ENCODE peak calls at places on chromosomes 2 and 18, in four cellular contexts. O is lower lobe of right lung, P is WERI-Rb-1, I is transverse colon. F is an unnamed sample.

GRCh38 chr2:174461221-174461620 is 25.6 kb downstream of the GPR155 start:
- DNase-seq in O (no peak), P (no peak), I (no peak), F (peak)

GRCh38 chr2:28346587-28346986 is 46.1 kb upstream of the FOSL2 start:
- DNase-seq in I (no peak), P (no peak), O (peak), F (peak)

GRCh38 chr18:52670903-52671302 is 330.9 kb downstream of the DCC start:
- DNase-seq in I (no peak), O (no peak), P (peak), F (peak)

GRCh38 chr18:72207280-72207679 is 336.9 kb downstream of the CBLN2 start:
- DNase-seq in I (no peak), P (no peak), O (no peak), F (peak)

GRCh38 chr2:72734432-72734831 is 91.4 kb downstream of the EXOC6B start:
- DNase-seq in O (no peak), I (no peak), P (no peak), F (no peak)

GRCh38 chr2:211093743-211094303 is 537.4 kb downstream of the CPS1 start:
- DNase-seq in P (no peak), O (no peak), I (no peak), F (no peak)

GRCh38 chr18:77042583-77042982 is 90.0 kb downstream of the MBP start:
- DNase-seq in I (no peak), P (no peak), O (no peak), F (no peak)

GRCh38 chr2:200590090-200590489 is 4.3 kb downstream of the AOX1 start:
- DNase-seq in I (no peak), P (no peak), O (no peak), F (no peak)

GRCh38 chr18:49520661-49521145 is 33.7 kb upstream of the C18orf32 start:
- DNase-seq in O (no peak), P (peak), I (no peak), F (peak)

GRCh38 chr2:219707496-219708285 is 80.3 kb downstream of the SLC4A3 start:
- DNase-seq in I (no peak), O (no peak), P (no peak), F (no peak)

GRCh38 chr2:144334551-144334950 is 185.4 kb downstream of the ZEB2 start:
- DNase-seq in P (no peak), I (no peak), O (no peak), F (no peak)

GRCh38 chr2:161133366-161133765 is 26.9 kb upstream of the TANK start:
- DNase-seq in P (no peak), I (no peak), O (no peak), F (no peak)

GRCh38 chr2:161136696-161137324 is 23.4 kb upstream of the TANK start:
- DNase-seq in I (no peak), P (no peak), O (no peak), F (peak)

GRCh38 chr2:161134547-161135518 is 25.4 kb upstream of the TANK start:
- DNase-seq in I (no peak), P (no peak), O (no peak), F (peak)

GRCh38 chr2:161138429-161138828 is 21.8 kb upstream of the TANK start:
- DNase-seq in O (no peak), I (no peak), P (no peak), F (no peak)

GRCh38 chr2:161136194-161136593 is 24.0 kb upstream of the TANK start:
- DNase-seq in I (no peak), O (no peak), P (no peak), F (no peak)
- H3K27ac ChIP-seq in I (peak), O (peak), P (no peak), F (peak)

GRCh38 chr2:18993756-18994155 is 364.7 kb downstream of the OSR1 start:
- DNase-seq in I (no peak), O (no peak), P (no peak), F (no peak)

GRCh38 chr2:18987021-18987420 is 371.4 kb downstream of the OSR1 start:
- DNase-seq in I (no peak), P (no peak), O (no peak), F (no peak)

GRCh38 chr2:18988557-18989232 is 369.7 kb downstream of the OSR1 start:
- DNase-seq in O (no peak), I (no peak), P (no peak), F (no peak)

GRCh38 chr2:18987592-18988073 is 370.8 kb downstream of the OSR1 start:
- DNase-seq in P (no peak), O (peak), I (peak), F (peak)

DNA sequence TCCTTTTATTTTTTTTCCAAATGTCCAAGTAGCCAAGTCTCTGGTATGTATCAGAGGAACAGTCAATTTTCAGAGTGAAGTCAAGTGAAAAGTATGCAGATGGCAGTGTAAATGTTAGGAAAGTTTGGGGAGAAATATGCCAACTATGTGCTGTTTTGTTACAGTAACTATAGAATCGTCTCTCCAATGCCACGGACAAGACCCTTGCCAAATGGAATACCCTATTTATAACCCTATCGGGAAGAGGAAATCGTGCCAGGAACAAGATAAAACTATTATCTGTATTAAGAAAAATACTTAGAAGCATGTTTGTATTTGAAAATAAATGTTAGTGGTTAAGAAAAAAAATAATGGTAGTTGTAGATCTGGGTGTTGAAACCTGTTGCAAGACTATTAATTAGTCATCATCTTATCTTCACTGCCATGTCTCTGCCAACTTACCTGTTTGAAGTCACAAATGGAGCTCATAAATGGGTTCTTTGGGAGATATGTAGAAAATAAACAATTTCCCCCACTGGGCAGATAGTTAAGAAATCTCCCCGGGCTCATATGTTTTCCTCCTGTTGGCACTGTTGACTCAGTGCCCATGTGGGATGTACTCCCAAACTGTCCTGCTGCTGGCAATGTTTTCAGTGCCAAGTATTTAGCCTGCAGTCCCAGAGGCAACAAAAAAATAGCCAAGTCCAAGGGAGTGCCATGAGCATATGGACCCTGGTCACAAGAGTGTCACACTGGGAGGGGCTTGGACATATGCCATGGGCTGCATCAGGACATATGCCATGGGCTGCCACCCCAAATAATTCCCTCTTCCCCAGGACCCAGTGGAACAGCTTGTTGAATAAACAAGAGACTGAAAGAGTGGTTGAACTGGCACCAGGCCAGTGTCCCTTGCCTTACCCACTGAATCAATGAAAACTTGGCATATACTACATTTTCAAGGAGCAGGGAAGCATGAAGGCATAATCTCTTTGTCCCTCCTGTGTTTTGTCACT is 366.9 kb downstream of the OSR1 start:
- DNase-seq in P (no peak), O (peak), I (peak), F (no peak)
- H3K27ac ChIP-seq in P (no peak), O (peak), I (no peak), F (no peak)

DNA sequence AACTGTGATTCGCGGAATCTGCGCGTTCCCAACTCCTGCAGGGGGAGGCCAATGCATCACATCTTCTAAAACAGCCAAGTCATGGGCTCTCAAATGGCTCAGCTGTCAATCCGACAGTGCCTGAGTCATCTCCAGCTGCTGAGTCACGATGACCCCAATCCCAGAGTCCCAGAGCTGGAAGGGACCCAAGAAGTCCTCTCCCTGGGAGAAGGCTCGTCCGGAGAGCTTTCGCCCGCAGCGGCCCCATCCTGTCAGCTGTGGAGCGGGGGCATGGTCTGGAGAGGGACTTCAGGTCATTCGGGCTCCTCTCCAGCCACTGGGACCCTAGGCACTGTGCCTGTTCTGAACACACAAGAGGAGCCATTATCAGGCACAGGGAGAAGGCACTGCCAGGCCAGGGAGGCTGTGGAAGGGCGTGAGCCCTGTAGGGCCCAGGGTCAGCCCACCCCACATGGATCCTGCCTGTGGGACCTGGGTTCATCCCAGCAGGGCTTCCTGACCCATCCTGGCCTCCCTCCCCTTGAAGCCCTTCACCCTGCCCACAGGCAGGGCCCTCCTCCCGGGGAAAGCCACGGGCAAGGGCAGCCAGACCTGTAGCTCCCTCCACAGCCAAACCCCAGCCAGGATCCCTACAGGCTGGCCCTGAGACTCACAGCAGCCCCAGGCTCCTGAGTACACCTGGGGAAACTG is 47.6 kb upstream of the GPC1 start:
- DNase-seq in I (peak), P (no peak), O (peak), F (peak)
- H3K27ac ChIP-seq in I (peak), P (no peak), O (no peak), F (peak)

GRCh38 chr2:222693837-222694236 is 22.4 kb downstream of the MOGAT1 start:
- DNase-seq in P (no peak), O (no peak), I (no peak), F (no peak)

GRCh38 chr2:222686086-222686750 is 14.8 kb downstream of the MOGAT1 start:
- DNase-seq in I (no peak), O (no peak), P (no peak), F (no peak)

GRCh38 chr2:222689322-222689721 is 17.9 kb downstream of the MOGAT1 start:
- DNase-seq in O (no peak), P (no peak), I (no peak), F (no peak)

GRCh38 chr2:222690564-222691200 is 19.2 kb downstream of the MOGAT1 start:
- DNase-seq in I (peak), P (peak), O (peak), F (peak)

DNA sequence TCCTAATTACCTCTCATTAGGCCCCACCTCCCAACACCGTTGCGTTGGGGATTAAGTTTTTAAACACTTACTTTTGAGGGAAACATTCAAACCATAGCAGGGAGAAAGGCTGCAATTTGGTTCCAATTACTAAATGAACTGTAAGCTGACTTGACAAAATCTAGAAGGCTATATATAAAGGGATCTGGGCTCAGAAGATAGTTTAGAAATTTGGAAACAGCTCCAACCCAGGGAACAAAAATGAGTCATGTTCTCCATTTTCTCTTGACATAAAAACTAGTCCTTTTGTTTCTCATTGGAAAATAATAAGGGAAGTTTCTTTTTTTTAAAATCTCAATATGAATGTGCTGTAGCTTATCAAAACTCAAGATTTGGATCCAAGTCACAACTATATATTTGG is 17.5 kb downstream of the MOGAT1 start:
- DNase-seq in P (no peak), O (no peak), I (no peak), F (no peak)
- H3K27ac ChIP-seq in P (no peak), O (no peak), I (no peak), F (no peak)

DNA sequence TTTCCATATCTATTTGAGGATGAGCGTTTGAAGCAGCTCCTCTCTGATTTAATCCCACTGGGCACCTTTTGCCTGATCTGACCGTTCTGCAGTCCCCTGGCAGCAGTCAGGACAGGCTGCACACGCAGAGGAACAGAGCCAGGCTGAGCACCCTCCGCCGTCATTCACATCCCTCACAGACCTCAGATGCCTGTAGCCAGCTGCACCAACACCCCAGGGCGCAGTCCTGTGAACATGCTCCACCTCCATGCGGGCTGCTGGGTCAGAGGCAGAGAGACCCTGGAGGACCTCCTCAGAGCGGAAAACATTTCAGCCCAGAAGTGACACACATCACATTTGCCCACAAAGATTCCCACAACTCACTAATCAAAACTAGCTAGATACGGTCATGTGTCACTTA is 146.1 kb downstream of the SEPTIN10 start:
- DNase-seq in P (no peak), I (peak), O (peak), F (peak)
- H3K27ac ChIP-seq in P (no peak), I (no peak), O (no peak), F (peak)

GRCh38 chr2:239946570-239947311 is 78.4 kb downstream of the NDUFA10 start:
- DNase-seq in I (no peak), O (peak), P (no peak), F (no peak)

GRCh38 chr2:239949537-239949936 is 75.6 kb downstream of the NDUFA10 start:
- DNase-seq in P (no peak), O (no peak), I (no peak), F (no peak)

GRCh38 chr2:239949079-239949478 is 76.1 kb downstream of the NDUFA10 start:
- DNase-seq in O (peak), I (no peak), P (no peak), F (no peak)

GRCh38 chr2:239947361-239948045 is 77.6 kb downstream of the NDUFA10 start:
- DNase-seq in I (no peak), P (peak), O (peak), F (no peak)

DNA sequence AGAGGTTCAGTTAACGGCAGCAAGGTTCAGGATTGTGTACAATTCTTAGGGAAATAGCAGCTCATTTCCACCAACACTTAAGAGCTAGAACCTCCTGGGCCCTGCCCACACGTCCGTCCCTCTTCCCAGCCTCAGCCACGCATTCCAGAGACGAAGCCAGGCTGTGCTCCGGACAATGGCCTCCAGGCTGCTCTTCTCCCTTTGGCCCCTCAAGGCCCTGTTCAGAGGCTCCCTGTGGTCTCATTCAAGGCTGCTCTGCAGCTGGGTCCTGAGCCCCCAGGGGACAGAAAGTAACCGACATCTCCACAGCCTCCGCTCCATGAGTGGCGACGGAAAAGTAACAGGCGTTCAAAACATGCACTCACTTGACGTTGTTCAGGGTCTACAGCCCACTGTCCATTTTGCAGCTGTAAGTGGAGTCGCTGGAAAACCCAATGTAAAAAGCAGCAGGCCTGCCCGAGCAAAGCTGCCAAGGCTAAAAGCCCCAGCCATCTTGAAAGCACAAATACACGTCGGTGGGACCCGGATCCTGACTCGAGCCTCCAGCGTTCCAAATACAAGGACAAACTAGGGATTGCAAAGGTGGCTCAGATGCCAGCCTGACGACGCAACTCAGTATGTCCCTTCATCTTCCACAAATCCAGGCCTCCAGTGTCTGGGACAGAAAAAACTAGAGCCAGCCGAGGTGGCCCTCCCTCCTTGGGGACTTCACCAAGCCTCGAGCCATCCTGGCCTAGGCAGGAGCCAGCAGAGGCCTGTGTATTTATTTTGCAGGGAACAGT is 76.9 kb downstream of the NDUFA10 start:
- DNase-seq in I (no peak), P (no peak), O (peak), F (no peak)
- H3K27ac ChIP-seq in I (no peak), P (no peak), O (no peak), F (no peak)

GRCh38 chr18:63578357-63578958 is 8.7 kb upstream of the SERPINB13 start:
- DNase-seq in O (no peak), I (no peak), P (peak), F (peak)
- H3K27ac ChIP-seq in O (no peak), I (no peak), P (no peak), F (no peak)

GRCh38 chr2:215567504-215567903 is 131.6 kb upstream of the FN1 start:
- DNase-seq in O (no peak), P (no peak), I (no peak), F (no peak)

GRCh38 chr2:215577356-215577755 is 141.5 kb upstream of the FN1 start:
- DNase-seq in P (no peak), O (no peak), I (no peak), F (no peak)

GRCh38 chr2:215571693-215572092 is 135.8 kb upstream of the FN1 start:
- DNase-seq in I (no peak), O (no peak), P (no peak), F (no peak)

GRCh38 chr2:215572341-215572848 is 136.5 kb upstream of the FN1 start:
- DNase-seq in P (no peak), O (no peak), I (no peak), F (no peak)

DNA sequence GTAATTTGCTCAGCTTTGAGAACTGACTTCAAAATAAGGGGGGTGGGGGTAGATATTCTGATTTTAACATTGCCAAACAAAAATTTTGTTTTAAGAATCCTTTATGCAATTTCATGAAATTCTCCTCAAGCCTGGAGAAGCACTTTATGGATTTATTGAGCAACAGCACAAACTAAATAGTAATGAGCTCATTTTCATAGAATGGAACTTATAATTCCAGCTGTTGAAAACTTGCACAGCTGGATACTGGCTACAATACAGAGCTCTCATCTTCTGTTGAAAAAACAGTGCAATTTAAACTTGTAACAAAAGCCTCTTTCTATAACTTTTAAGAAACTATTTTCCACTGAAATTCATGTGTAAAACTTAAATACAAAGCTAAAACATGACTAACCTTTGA is 137.6 kb upstream of the FN1 start:
- DNase-seq in O (no peak), P (no peak), I (no peak), F (no peak)
- H3K27ac ChIP-seq in O (no peak), P (no peak), I (no peak), F (no peak)